ENCODE peak calls at places on chromosome 5, in seven cellular contexts. One of them, this sample, is unnamed. For H3K27me3 and H3K4me1, the result is how much of the 10 kb centered on the place peaks cover.

GRCh38 chr5:135979510-135979909 is 24.7 kb upstream of the LECT2 start:
- DNase-seq in right atrium auricular region: no peak
- DNase-seq in upper lobe of right lung: no peak
- DNase-seq in ovary: no peak
- DNase-seq in CD4-positive, alpha-beta memory T cell: no peak
- DNase-seq in hepatocyte: no peak
- DNase-seq in GM23248: peak
- DNase-seq in this sample: no peak

GRCh38 chr5:99061299-99061698 is 132.5 kb upstream of the CHD1 start:
- DNase-seq in right atrium auricular region: no peak
- DNase-seq in upper lobe of right lung: no peak
- DNase-seq in ovary: no peak
- DNase-seq in CD4-positive, alpha-beta memory T cell: no peak
- DNase-seq in hepatocyte: no peak
- DNase-seq in GM23248: peak
- DNase-seq in this sample: no peak

GRCh38 chr5:95508550-95508949 is 46.2 kb downstream of the SKIC3 start:
- DNase-seq in right atrium auricular region: no peak
- DNase-seq in upper lobe of right lung: no peak
- DNase-seq in ovary: no peak
- DNase-seq in CD4-positive, alpha-beta memory T cell: no peak
- DNase-seq in hepatocyte: no peak
- DNase-seq in GM23248: no peak
- DNase-seq in this sample: no peak

GRCh38 chr5:56191646-56192045 is 41.5 kb downstream of the ANKRD55 start:
- DNase-seq in right atrium auricular region: no peak
- DNase-seq in upper lobe of right lung: no peak
- DNase-seq in ovary: no peak
- DNase-seq in CD4-positive, alpha-beta memory T cell: no peak
- DNase-seq in hepatocyte: no peak
- DNase-seq in GM23248: no peak
- DNase-seq in this sample: no peak

GRCh38 chr5:102243213-102243612 is 52.9 kb downstream of the SLCO4C1 start:
- DNase-seq in right atrium auricular region: no peak
- DNase-seq in upper lobe of right lung: no peak
- DNase-seq in ovary: no peak
- DNase-seq in CD4-positive, alpha-beta memory T cell: no peak
- DNase-seq in hepatocyte: peak
- DNase-seq in GM23248: no peak
- DNase-seq in this sample: no peak

GRCh38 chr5:93723005-93723404 is 18.4 kb downstream of the POU5F2 start:
- DNase-seq in right atrium auricular region: no peak
- DNase-seq in upper lobe of right lung: no peak
- DNase-seq in ovary: no peak
- DNase-seq in CD4-positive, alpha-beta memory T cell: no peak
- DNase-seq in hepatocyte: no peak
- DNase-seq in GM23248: peak
- DNase-seq in this sample: no peak

GRCh38 chr5:144309265-144309664 is 138.6 kb downstream of the KCTD16 start:
- DNase-seq in right atrium auricular region: no peak
- DNase-seq in upper lobe of right lung: no peak
- DNase-seq in ovary: no peak
- DNase-seq in CD4-positive, alpha-beta memory T cell: no peak
- DNase-seq in hepatocyte: peak
- DNase-seq in GM23248: no peak
- DNase-seq in this sample: no peak

GRCh38 chr5:159003045-159004030 is 96.4 kb downstream of the EBF1 start:
- DNase-seq in right atrium auricular region: no peak
- DNase-seq in upper lobe of right lung: no peak
- DNase-seq in ovary: no peak
- DNase-seq in CD4-positive, alpha-beta memory T cell: peak
- DNase-seq in hepatocyte: peak
- DNase-seq in GM23248: peak
- DNase-seq in this sample: no peak

GRCh38 chr5:149126898-149127297 is 14.4 kb upstream of the ABLIM3 start:
- DNase-seq in right atrium auricular region: no peak
- DNase-seq in upper lobe of right lung: no peak
- DNase-seq in ovary: no peak
- DNase-seq in CD4-positive, alpha-beta memory T cell: no peak
- DNase-seq in hepatocyte: no peak
- DNase-seq in GM23248: no peak
- DNase-seq in this sample: no peak

GRCh38 chr5:141489841-141490240 is 960 bp downstream of the PCDHGC5 start:
- DNase-seq in right atrium auricular region: no peak
- DNase-seq in upper lobe of right lung: no peak
- DNase-seq in ovary: no peak
- DNase-seq in CD4-positive, alpha-beta memory T cell: no peak
- DNase-seq in hepatocyte: no peak
- DNase-seq in GM23248: no peak
- DNase-seq in this sample: no peak

GRCh38 chr5:126865299-126865698 is 88.4 kb downstream of the LMNB1 start:
- DNase-seq in right atrium auricular region: no peak
- DNase-seq in upper lobe of right lung: no peak
- DNase-seq in ovary: no peak
- DNase-seq in CD4-positive, alpha-beta memory T cell: no peak
- DNase-seq in hepatocyte: no peak
- DNase-seq in GM23248: peak
- DNase-seq in this sample: no peak

GRCh38 chr5:178069909-178070308 is 43.4 kb upstream of the N4BP3 start:
- DNase-seq in right atrium auricular region: no peak
- DNase-seq in upper lobe of right lung: no peak
- DNase-seq in ovary: no peak
- DNase-seq in CD4-positive, alpha-beta memory T cell: no peak
- DNase-seq in hepatocyte: peak
- DNase-seq in GM23248: peak
- DNase-seq in this sample: no peak

GRCh38 chr5:179370490-179371122 is 25.3 kb upstream of the ADAMTS2 start:
- DNase-seq in right atrium auricular region: no peak
- DNase-seq in upper lobe of right lung: peak
- DNase-seq in ovary: no peak
- DNase-seq in CD4-positive, alpha-beta memory T cell: no peak
- DNase-seq in hepatocyte: no peak
- DNase-seq in GM23248: no peak
- DNase-seq in this sample: no peak

GRCh38 chr5:16866795-16867584 is 69.1 kb downstream of the MYO10 start:
- DNase-seq in right atrium auricular region: no peak
- DNase-seq in upper lobe of right lung: peak
- DNase-seq in ovary: no peak
- DNase-seq in CD4-positive, alpha-beta memory T cell: no peak
- DNase-seq in hepatocyte: no peak
- DNase-seq in GM23248: no peak
- DNase-seq in this sample: no peak

GRCh38 chr5:137622850-137623249 is 113.0 kb downstream of the KLHL3 start:
- DNase-seq in right atrium auricular region: peak
- DNase-seq in upper lobe of right lung: peak
- DNase-seq in ovary: no peak
- DNase-seq in CD4-positive, alpha-beta memory T cell: no peak
- DNase-seq in hepatocyte: no peak
- DNase-seq in GM23248: peak
- DNase-seq in this sample: peak

GRCh38 chr5:133925866-133926488 is 42.4 kb downstream of the C5orf15 start:
- DNase-seq in right atrium auricular region: no peak
- DNase-seq in upper lobe of right lung: no peak
- DNase-seq in ovary: no peak
- DNase-seq in CD4-positive, alpha-beta memory T cell: no peak
- DNase-seq in hepatocyte: no peak
- DNase-seq in GM23248: no peak
- DNase-seq in this sample: no peak

GRCh38 chr5:160312960-160313734 is 783 bp upstream of the CCNJL start:
- DNase-seq in right atrium auricular region: no peak
- DNase-seq in upper lobe of right lung: no peak
- DNase-seq in ovary: no peak
- DNase-seq in CD4-positive, alpha-beta memory T cell: no peak
- DNase-seq in hepatocyte: no peak
- DNase-seq in GM23248: no peak
- DNase-seq in this sample: no peak

GRCh38 chr5:178551059-178551458 is 39.1 kb downstream of the COL23A1 start:
- DNase-seq in right atrium auricular region: no peak
- DNase-seq in upper lobe of right lung: no peak
- DNase-seq in ovary: no peak
- DNase-seq in CD4-positive, alpha-beta memory T cell: peak
- DNase-seq in hepatocyte: no peak
- DNase-seq in GM23248: peak
- DNase-seq in this sample: no peak

GRCh38 chr5:147690595-147690994 is 91.9 kb downstream of the JAKMIP2 start:
- DNase-seq in right atrium auricular region: no peak
- DNase-seq in upper lobe of right lung: no peak
- DNase-seq in ovary: no peak
- DNase-seq in CD4-positive, alpha-beta memory T cell: no peak
- DNase-seq in hepatocyte: peak
- DNase-seq in GM23248: no peak
- DNase-seq in this sample: no peak

GRCh38 chr5:141223112-141223783 is at the start of gene PCDHB14:
- DNase-seq in right atrium auricular region: no peak
- DNase-seq in upper lobe of right lung: no peak
- DNase-seq in ovary: no peak
- DNase-seq in CD4-positive, alpha-beta memory T cell: no peak
- DNase-seq in hepatocyte: peak
- DNase-seq in GM23248: peak
- DNase-seq in this sample: no peak

GRCh38 chr5:118580959-118581358 is 407.4 kb downstream of the DTWD2 start:
- DNase-seq in right atrium auricular region: no peak
- DNase-seq in upper lobe of right lung: no peak
- DNase-seq in ovary: no peak
- DNase-seq in CD4-positive, alpha-beta memory T cell: no peak
- DNase-seq in hepatocyte: no peak
- DNase-seq in GM23248: peak
- DNase-seq in this sample: no peak

GRCh38 chr5:117833666-117834065 is 1154.7 kb downstream of the DTWD2 start:
- DNase-seq in right atrium auricular region: no peak
- DNase-seq in upper lobe of right lung: no peak
- DNase-seq in ovary: no peak
- DNase-seq in CD4-positive, alpha-beta memory T cell: no peak
- DNase-seq in hepatocyte: no peak
- DNase-seq in GM23248: no peak
- DNase-seq in this sample: peak

GRCh38 chr5:95486185-95486584 is 68.6 kb downstream of the SKIC3 start:
- DNase-seq in right atrium auricular region: no peak
- DNase-seq in upper lobe of right lung: no peak
- DNase-seq in ovary: no peak
- DNase-seq in CD4-positive, alpha-beta memory T cell: no peak
- DNase-seq in hepatocyte: no peak
- DNase-seq in GM23248: no peak
- DNase-seq in this sample: no peak

GRCh38 chr5:74252033-74252430 is 388.5 kb downstream of the ENC1 start:
- DNase-seq in right atrium auricular region: no peak
- DNase-seq in upper lobe of right lung: no peak
- DNase-seq in ovary: peak
- DNase-seq in CD4-positive, alpha-beta memory T cell: no peak
- DNase-seq in hepatocyte: no peak
- DNase-seq in GM23248: no peak
- DNase-seq in this sample: peak

GRCh38 chr5:142881727-142882126 is 111.5 kb downstream of the ARHGAP26 start:
- DNase-seq in right atrium auricular region: no peak
- DNase-seq in upper lobe of right lung: no peak
- DNase-seq in ovary: no peak
- DNase-seq in CD4-positive, alpha-beta memory T cell: no peak
- DNase-seq in hepatocyte: no peak
- DNase-seq in GM23248: peak
- DNase-seq in this sample: no peak

GRCh38 chr5:3102531-3102930 is 351.1 kb upstream of the IRX2 start:
- DNase-seq in right atrium auricular region: no peak
- DNase-seq in upper lobe of right lung: no peak
- DNase-seq in ovary: no peak
- DNase-seq in CD4-positive, alpha-beta memory T cell: no peak
- DNase-seq in hepatocyte: no peak
- DNase-seq in GM23248: no peak
- DNase-seq in this sample: no peak
- H3K27me3 ChIP-seq in right atrium auricular region: under half
- H3K27me3 ChIP-seq in upper lobe of right lung: under half
- H3K27me3 ChIP-seq in ovary: under half
- H3K27me3 ChIP-seq in CD4-positive, alpha-beta memory T cell: under half
- H3K27me3 ChIP-seq in hepatocyte: under half
- H3K27me3 ChIP-seq in GM23248: under half
- H3K27me3 ChIP-seq in this sample: under half

DNA sequence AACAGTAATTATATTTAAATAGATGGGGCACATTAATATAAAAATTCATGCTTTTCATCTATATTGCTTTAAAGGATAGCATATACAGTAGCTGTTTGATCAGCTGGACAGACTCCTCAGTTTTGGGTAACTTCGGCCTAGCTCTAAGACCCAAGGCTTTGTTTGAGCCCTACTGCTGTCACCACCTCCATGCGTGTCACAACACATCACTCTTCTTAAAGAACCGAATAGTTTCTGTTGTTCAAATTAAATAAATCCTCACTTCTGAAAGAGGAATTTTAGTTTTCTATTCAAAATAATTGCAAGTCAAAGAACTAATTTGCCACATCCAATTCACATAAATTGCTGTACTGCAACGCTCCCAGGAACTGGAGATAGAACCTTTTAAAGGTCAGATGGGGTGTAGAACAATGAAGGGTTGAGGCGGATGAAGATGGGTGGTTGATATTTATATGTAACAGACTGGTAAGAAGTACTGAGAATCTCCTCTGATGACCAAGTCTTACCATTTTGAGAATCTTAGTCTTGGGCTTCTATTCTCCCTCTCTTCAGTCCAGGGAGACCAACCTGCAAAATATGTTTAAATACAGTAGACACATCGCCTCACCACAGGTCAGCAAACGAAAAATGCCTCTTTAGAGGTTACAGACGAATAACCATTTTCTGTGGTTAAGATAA is 1.6 kb downstream of the NREP start:
- DNase-seq in right atrium auricular region: no peak
- DNase-seq in upper lobe of right lung: no peak
- DNase-seq in ovary: no peak
- DNase-seq in CD4-positive, alpha-beta memory T cell: no peak
- DNase-seq in hepatocyte: no peak
- DNase-seq in GM23248: peak
- DNase-seq in this sample: no peak
- H3K4me1 ChIP-seq in right atrium auricular region: under half
- H3K4me1 ChIP-seq in upper lobe of right lung: under half
- H3K4me1 ChIP-seq in ovary: under half
- H3K4me1 ChIP-seq in CD4-positive, alpha-beta memory T cell: under half
- H3K4me1 ChIP-seq in hepatocyte: under half
- H3K4me1 ChIP-seq in GM23248: under half
- H3K4me1 ChIP-seq in this sample: under half

GRCh38 chr5:71699751-71700150 is 19.3 kb upstream of the CARTPT start:
- DNase-seq in right atrium auricular region: no peak
- DNase-seq in upper lobe of right lung: no peak
- DNase-seq in ovary: no peak
- DNase-seq in CD4-positive, alpha-beta memory T cell: no peak
- DNase-seq in hepatocyte: no peak
- DNase-seq in GM23248: no peak
- DNase-seq in this sample: no peak
- H3K27me3 ChIP-seq in right atrium auricular region: under half
- H3K27me3 ChIP-seq in upper lobe of right lung: under half
- H3K27me3 ChIP-seq in ovary: under half
- H3K27me3 ChIP-seq in CD4-positive, alpha-beta memory T cell: under half
- H3K27me3 ChIP-seq in hepatocyte: under half
- H3K27me3 ChIP-seq in GM23248: under half
- H3K27me3 ChIP-seq in this sample: under half

DNA sequence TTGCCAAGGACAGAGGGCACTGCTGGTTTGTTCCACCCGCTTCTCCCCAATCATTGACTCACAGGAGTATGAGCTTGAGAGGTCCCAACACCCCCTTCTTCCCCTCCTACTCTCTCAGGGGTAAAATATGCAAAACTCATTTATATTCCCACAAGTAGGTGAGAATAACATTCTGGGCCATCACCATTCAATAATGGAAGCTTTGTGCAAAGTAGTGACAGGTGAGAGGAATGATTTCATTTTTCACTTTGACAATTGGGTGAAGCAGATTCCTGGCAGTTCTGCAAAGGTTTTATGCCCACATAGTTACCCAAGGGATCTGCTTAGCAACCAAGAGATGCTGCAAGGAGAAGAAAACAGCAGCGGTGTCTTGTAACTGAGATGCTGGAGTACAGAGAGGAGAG is 137.5 kb downstream of the CMYA5 start:
- DNase-seq in right atrium auricular region: no peak
- DNase-seq in upper lobe of right lung: no peak
- DNase-seq in ovary: no peak
- DNase-seq in CD4-positive, alpha-beta memory T cell: no peak
- DNase-seq in hepatocyte: no peak
- DNase-seq in GM23248: no peak
- DNase-seq in this sample: no peak
- H3K4me1 ChIP-seq in right atrium auricular region: under half
- H3K4me1 ChIP-seq in upper lobe of right lung: under half
- H3K4me1 ChIP-seq in ovary: under half
- H3K4me1 ChIP-seq in CD4-positive, alpha-beta memory T cell: under half
- H3K4me1 ChIP-seq in hepatocyte: under half
- H3K4me1 ChIP-seq in GM23248: under half
- H3K4me1 ChIP-seq in this sample: under half